ENCODE peak calls at places on chromosome 1, in five cellular contexts. B, F, T, N and A are unnamed samples.

GRCh38 chr1:1283821-1284220 is 3.6 kb downstream of the SCNN1D start:
- DNase-seq in N (no peak), T (peak; percentile 57), B (peak; percentile 64), F (no peak), A (no peak)

GRCh38 chr1:39141925-39142324 is 62.6 kb upstream of the MACF1 start:
- DNase-seq in B (peak; percentile 90), T (peak; percentile 84), N (no peak), F (no peak), A (no peak)

GRCh38 chr1:85495556-85495955 is 30.6 kb upstream of the DDAH1 start:
- DNase-seq in B (no peak), F (no peak), N (no peak), T (no peak), A (peak; percentile 95)

GRCh38 chr1:47651311-47652089 is 213.7 kb downstream of the FOXD2 start:
- DNase-seq in B (no peak), F (no peak), N (peak; percentile 7), T (no peak), A (no peak)

GRCh38 chr1:33914531-33914930 is 50.7 kb downstream of the HMGB4 start:
- DNase-seq in T (no peak), B (no peak), F (no peak), N (no peak), A (no peak)

GRCh38 chr1:23720256-23720995 is 22.8 kb upstream of the ELOA start:
- DNase-seq in F (no peak), B (no peak), T (no peak), N (no peak), A (peak; percentile 42)

GRCh38 chr1:12617901-12618660 is at the start of gene DHRS3:
- DNase-seq in T (peak; percentile 92), F (peak; percentile 63), N (peak; percentile 85), B (peak; percentile 91), A (peak; percentile 85)

GRCh38 chr1:58287894-58288623 is 258.5 kb downstream of the OMA1 start:
- DNase-seq in B (no peak), N (no peak), T (no peak), F (no peak), A (no peak)

GRCh38 chr1:15758537-15758936 is at the start of gene FBLIM1:
- DNase-seq in F (no peak), B (peak; percentile 88), N (no peak), T (peak; percentile 72), A (no peak)

GRCh38 chr1:23555949-23556640 is 3.2 kb downstream of the ID3 start:
- DNase-seq in T (peak; percentile 63), F (no peak), N (no peak), B (peak; percentile 97), A (peak; percentile 96)

GRCh38 chr1:92154934-92155333 is 62.8 kb upstream of the C1orf146 start:
- DNase-seq in F (no peak), B (no peak), T (no peak), N (no peak), A (no peak)

GRCh38 chr1:205387845-205388244 is 31.1 kb upstream of the KLHDC8A start:
- DNase-seq in F (no peak), B (no peak), T (no peak), N (no peak), A (no peak)

GRCh38 chr1:181061891-181062777 is 26.4 kb upstream of the IER5 start:
- DNase-seq in B (no peak), F (no peak), N (no peak), T (no peak), A (no peak)

GRCh38 chr1:19757641-19758040 is 42.1 kb downstream of the TMCO4 start:
- DNase-seq in F (no peak), B (no peak), T (no peak), N (no peak), A (no peak)

GRCh38 chr1:63882048-63882704 is 108.4 kb downstream of the ROR1 start:
- DNase-seq in T (no peak), N (no peak), F (no peak), B (no peak), A (no peak)

GRCh38 chr1:100989306-100990077 is 36.1 kb downstream of the DPH5 start:
- DNase-seq in F (no peak), N (no peak), T (no peak), B (no peak), A (no peak)

GRCh38 chr1:241271427-241271826 is 85.6 kb downstream of the RGS7 start:
- DNase-seq in N (no peak), F (no peak), T (no peak), B (no peak), A (no peak)

GRCh38 chr1:152859696-152860095 is at the start of gene LCE7A:
- DNase-seq in N (no peak), F (no peak), B (no peak), T (no peak), A (no peak)
- H3K27ac ChIP-seq in N (no peak within 1 kb of the TSS), F (no peak within 1 kb of the TSS), B (no peak within 1 kb of the TSS), T (no peak within 1 kb of the TSS), A (no peak within 1 kb of the TSS)

GRCh38 chr1:88562991-88563390 is 121.1 kb upstream of the PKN2 start:
- DNase-seq in B (peak; percentile 28), F (no peak), N (no peak), T (no peak), A (no peak)

GRCh38 chr1:88557044-88557443 is 127.0 kb upstream of the PKN2 start:
- DNase-seq in F (no peak), N (no peak), T (no peak), B (no peak), A (no peak)

DNA sequence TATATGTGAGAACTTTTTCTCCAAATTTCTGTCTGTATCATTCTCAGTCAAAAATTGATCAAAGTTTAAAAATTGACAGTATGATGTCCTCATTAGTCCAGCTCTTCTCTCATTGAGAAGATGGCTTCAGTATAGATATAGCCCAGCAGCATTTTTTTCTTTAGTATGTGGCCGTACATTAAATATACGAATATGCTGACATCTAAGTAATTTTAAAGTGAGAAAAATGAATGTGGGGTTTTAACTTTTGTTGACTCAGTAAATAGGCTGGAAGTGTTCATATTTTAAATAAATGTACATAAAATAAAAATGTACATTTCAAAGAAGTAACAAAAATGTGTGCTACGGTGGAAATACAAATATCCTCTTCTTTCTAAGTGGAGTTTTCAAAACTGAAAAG is 123.5 kb upstream of the PKN2 start:
- DNase-seq in N (no peak), F (no peak), B (no peak), T (no peak), A (no peak)
- H3K27me3 ChIP-seq in N (no peaks in the 10 kb centered on the region), F (no peaks in the 10 kb centered on the region), B (no peaks in the 10 kb centered on the region), T (no peaks in the 10 kb centered on the region), A (peaks cover 2% of the 10 kb centered on the region)

DNA sequence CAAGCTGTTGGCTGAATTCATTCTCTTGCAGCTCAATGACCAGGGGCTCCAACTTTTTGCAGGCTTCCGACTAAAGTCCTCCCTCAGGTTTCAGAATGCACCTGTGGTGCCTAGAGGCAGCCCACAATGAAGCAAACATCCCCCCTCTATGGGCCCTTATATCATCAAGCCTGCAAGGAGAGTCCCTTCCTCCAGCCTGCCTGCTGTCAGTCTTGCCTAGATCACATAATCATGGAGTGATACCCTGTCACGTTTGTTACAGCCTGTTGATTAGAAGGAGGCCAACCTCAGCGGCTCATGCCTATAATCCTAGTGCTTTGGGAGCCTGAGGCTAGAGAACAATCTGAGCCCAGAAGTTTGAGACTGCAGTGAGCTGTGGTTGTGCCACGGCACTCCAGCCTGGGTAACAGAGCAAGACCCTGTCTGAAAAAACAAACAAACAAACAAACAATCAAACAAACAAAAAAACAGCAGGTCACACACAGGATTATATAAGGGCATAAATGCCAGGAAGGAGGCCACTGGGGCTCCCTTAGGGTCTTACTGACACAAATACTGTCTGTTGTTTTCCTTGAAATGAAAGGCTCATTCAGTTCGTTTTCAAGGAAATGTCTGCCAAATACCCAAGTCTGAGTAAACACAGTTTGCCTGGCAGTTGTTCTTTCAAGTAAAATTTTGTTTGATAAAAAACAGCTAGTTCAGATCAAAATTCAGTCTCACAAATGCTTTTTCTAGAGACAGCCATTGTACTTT is 4.7 kb upstream of the SPRR3 start:
- DNase-seq in N (no peak), T (peak; percentile 7), B (peak; percentile 21), F (no peak), A (no peak)
- H3K27ac ChIP-seq in N (no peak overlapping the region), T (no peak overlapping the region), B (no peak overlapping the region), F (no peak overlapping the region), A (no peak overlapping the region)

GRCh38 chr1:156925154-156926010 is 5.0 kb downstream of the LRRC71 start:
- DNase-seq in F (no peak), B (no peak), N (no peak), T (no peak), A (no peak)
- H3K27me3 ChIP-seq in F (peaks cover 58% of the 10 kb centered on the region), B (peaks cover 100% of the 10 kb centered on the region), N (peaks cover 67% of the 10 kb centered on the region), T (peaks cover 100% of the 10 kb centered on the region), A (peaks cover 98% of the 10 kb centered on the region)